ENCODE peak calls at places on chromosome 16, in seven cellular contexts. K is HS-5; Z is colonic mucosa; I is stimulated activated CD8-positive, alpha-beta memory T cell treated with anti-CD3 and anti-CD28 coated beads, Interleukin-7, amount 100 ng/mL, for 1 hour; U is ascending aorta; X is T-helper 9 cell; H is SHP77. V is an unnamed sample.
A peak's percentile ranks its signal among the peaks of the same experiment; 100 is the strongest.

GRCh38 chr16:48082516-48082915 is 73.3 kb downstream of the ABCC12 start:
- DNase-seq in K (no peak), Z (no peak), I (no peak), U (no peak), X (no peak), H (no peak), V (no peak)

GRCh38 chr16:88650749-88651275 is at the start of gene CYBA:
- DNase-seq in K (no peak), Z (peak; percentile 88), I (peak; percentile 65), U (peak; percentile 43), X (peak; percentile 71), H (no peak), V (peak; percentile 86)

GRCh38 chr16:483351-484075 is 44.0 kb upstream of the CAPN15 start:
- DNase-seq in K (no peak), Z (no peak), I (no peak), U (no peak), X (no peak), H (no peak), V (no peak)

GRCh38 chr16:28863929-28864886 is 565 bp downstream of the SH2B1 start:
- DNase-seq in K (no peak), Z (peak; percentile 73), I (no peak), U (no peak), X (no peak), H (no peak), V (no peak)

GRCh38 chr16:57620316-57621231 is 7.9 kb upstream of the ADGRG1 start:
- DNase-seq in K (no peak), Z (peak; percentile 76), I (no peak), U (no peak), X (no peak), H (no peak), V (no peak)

GRCh38 chr16:48133455-48134226 is 22.2 kb downstream of the ABCC12 start:
- DNase-seq in K (no peak), Z (no peak), I (no peak), U (no peak), X (no peak), H (no peak), V (no peak)

GRCh38 chr16:67847064-67847861 is at the start of gene CENPT:
- DNase-seq in K (no peak), Z (peak; percentile 44), I (no peak), U (no peak), X (no peak), H (peak; percentile 57), V (peak; percentile 48)

GRCh38 chr16:22291020-22291419 is 6.2 kb upstream of the POLR3E start:
- DNase-seq in K (no peak), Z (no peak), I (no peak), U (no peak), X (no peak), H (no peak), V (no peak)

GRCh38 chr16:11618107-11618717 is 31.5 kb upstream of the LITAF start:
- DNase-seq in K (no peak), Z (no peak), I (no peak), U (no peak), X (no peak), H (no peak), V (no peak)

GRCh38 chr16:57324649-57325223 is 33.8 kb upstream of the CCL22 start:
- DNase-seq in K (no peak), Z (no peak), I (no peak), U (no peak), X (no peak), H (no peak), V (no peak)

GRCh38 chr16:12231666-12232065 is 255.1 kb downstream of the SNX29 start:
- DNase-seq in K (peak; percentile 69), Z (no peak), I (no peak), U (no peak), X (no peak), H (no peak), V (no peak)

GRCh38 chr16:52498640-52499039 is 48.3 kb downstream of the TOX3 start:
- DNase-seq in K (no peak), Z (peak; percentile 68), I (no peak), U (no peak), X (no peak), H (no peak), V (no peak)

GRCh38 chr16:1455190-1456171 is 11.1 kb upstream of the CCDC154 start:
- DNase-seq in K (no peak), Z (no peak), I (no peak), U (no peak), X (no peak), H (no peak), V (no peak)

GRCh38 chr16:72793716-72794115 is 254.2 kb downstream of the ZFHX3 start:
- DNase-seq in K (no peak), Z (no peak), I (no peak), U (no peak), X (no peak), H (no peak), V (no peak)

GRCh38 chr16:46844771-46845170 is 13.8 kb upstream of the C16orf87 start:
- DNase-seq in K (no peak), Z (no peak), I (no peak), U (no peak), X (no peak), H (no peak), V (no peak)

GRCh38 chr16:88920618-88921602 is 54.5 kb upstream of the PABPN1L start:
- DNase-seq in K (no peak), Z (peak; percentile 78), I (no peak), U (no peak), X (no peak), H (no peak), V (no peak)

GRCh38 chr16:72819345-72819744 is 228.6 kb downstream of the ZFHX3 start:
- DNase-seq in K (peak; percentile 20), Z (no peak), I (no peak), U (no peak), X (no peak), H (no peak), V (no peak)